ENCODE peak calls at places on chromosomes 2 and 18, in four cellular contexts. I, J, Q and F are unnamed samples.
A peak's percentile ranks its signal among the peaks of the same experiment; 100 is the strongest.

GRCh38 chr2:169131587-169132512 is 62.5 kb downstream of the DHRS9 start:
- DNase-seq in I (peak; percentile 78), J (no peak), Q (no peak), F (no peak)

GRCh38 chr2:100673115-100673514 is 110.3 kb downstream of the PDCL3 start:
- DNase-seq in I (no peak), J (no peak), Q (no peak), F (no peak)

GRCh38 chr2:108423067-108423466 is 25.9 kb upstream of the GCC2 start:
- DNase-seq in I (no peak), J (no peak), Q (no peak), F (no peak)

GRCh38 chr2:199744260-199744659 is 106.7 kb downstream of the FTCDNL1 start:
- DNase-seq in I (no peak), J (no peak), Q (no peak), F (no peak)

GRCh38 chr18:12750076-12750707 is 47.4 kb downstream of the PSMG2 start:
- DNase-seq in I (no peak), J (no peak), Q (no peak), F (no peak)

GRCh38 chr2:1641498-1641897 is 102.8 kb downstream of the PXDN start:
- DNase-seq in I (peak; percentile 33), J (no peak), Q (no peak), F (no peak)

GRCh38 chr2:156918410-156918809 is 339.1 kb upstream of the GALNT5 start:
- DNase-seq in I (peak; percentile 8), J (no peak), Q (no peak), F (no peak)

GRCh38 chr2:45652090-45653050 is 895 bp downstream of the PRKCE start:
- DNase-seq in I (peak; percentile 72), J (peak; percentile 38), Q (peak; percentile 36), F (peak; percentile 24)

GRCh38 chr2:214203744-214204289 is 207.0 kb upstream of the VWC2L start:
- DNase-seq in I (no peak), J (no peak), Q (no peak), F (no peak)

GRCh38 chr2:33322099-33322498 is 154.3 kb upstream of the RASGRP3 start:
- DNase-seq in I (peak; percentile 61), J (no peak), Q (no peak), F (peak; percentile 13)

GRCh38 chr2:55743583-55743982 is 49.9 kb upstream of the PNPT1 start:
- DNase-seq in I (peak; percentile 69), J (no peak), Q (no peak), F (no peak)

GRCh38 chr2:183248866-183249567 is 124.8 kb downstream of the NUP35 start:
- DNase-seq in I (peak; percentile 50), J (no peak), Q (no peak), F (no peak)

GRCh38 chr2:240397924-240398611 is 37.4 kb upstream of the GPC1 start:
- DNase-seq in I (no peak), J (no peak), Q (no peak), F (no peak)

GRCh38 chr2:27494944-27495554 is at the start of gene FNDC4:
- DNase-seq in I (peak; percentile 17), J (peak; percentile 28), Q (no peak), F (no peak)

GRCh38 chr2:217993817-217994459 is 8.9 kb downstream of the TNS1 start:
- DNase-seq in I (peak; percentile 61), J (peak; percentile 78), Q (peak; percentile 61), F (peak; percentile 40)

GRCh38 chr2:12352891-12353290 is 363.8 kb upstream of the TRIB2 start:
- DNase-seq in I (no peak), J (no peak), Q (no peak), F (no peak)

GRCh38 chr2:237315170-237315880 is 98.6 kb downstream of the COL6A3 start:
- DNase-seq in I (peak; percentile 98), J (peak; percentile 88), Q (peak; percentile 71), F (peak; percentile 88)

GRCh38 chr2:3493610-3493997 is 25.7 kb downstream of the ADI1 start:
- DNase-seq in I (peak; percentile 89), J (no peak), Q (no peak), F (no peak)

GRCh38 chr18:74476154-74476553 is 19.0 kb upstream of the DIPK1C start:
- DNase-seq in I (peak; percentile 49), J (peak; percentile 42), Q (no peak), F (no peak)

GRCh38 chr2:91442246-91442905 is 2750.9 kb downstream of the RPIA start:
- DNase-seq in I (no peak), J (peak; percentile 22), Q (no peak), F (no peak)

GRCh38 chr2:96817882-96818281 is 1.8 kb downstream of the CNNM3 start:
- DNase-seq in I (no peak), J (no peak), Q (no peak), F (no peak)

GRCh38 chr2:16493788-16494187 is 171.8 kb downstream of the CYRIA start:
- DNase-seq in I (no peak), J (no peak), Q (no peak), F (no peak)

GRCh38 chr2:3099145-3099859 is 278.3 kb downstream of the EIPR1 start:
- DNase-seq in I (no peak), J (no peak), Q (peak; percentile 21), F (no peak)

GRCh38 chr2:173254659-173255058 is 100.0 kb upstream of the CDCA7 start:
- DNase-seq in I (no peak), J (no peak), Q (no peak), F (no peak)

GRCh38 chr18:54191352-54191751 is 33.1 kb downstream of the MBD2 start:
- DNase-seq in I (no peak), J (no peak), Q (no peak), F (no peak)

GRCh38 chr2:12556762-12557161 is 160.0 kb upstream of the TRIB2 start:
- DNase-seq in I (peak; percentile 68), J (no peak), Q (no peak), F (no peak)

GRCh38 chr2:9703085-9703641 is 72.4 kb upstream of the YWHAQ start:
- DNase-seq in I (peak; percentile 85), J (peak; percentile 27), Q (peak; percentile 42), F (no peak)

GRCh38 chr2:85394256-85394655 is 15.9 kb downstream of the CAPG start:
- DNase-seq in I (no peak), J (no peak), Q (no peak), F (peak; percentile 88)

GRCh38 chr18:60067426-60068210 is 167.8 kb downstream of the PMAIP1 start:
- DNase-seq in I (no peak), J (no peak), Q (no peak), F (no peak)

GRCh38 chr2:47564129-47564528 is 161.2 kb downstream of the MSH2 start:
- DNase-seq in I (no peak), J (no peak), Q (no peak), F (no peak)

GRCh38 chr2:33108483-33109443 is 162.0 kb downstream of the LTBP1 start:
- DNase-seq in I (peak; percentile 56), J (no peak), Q (no peak), F (no peak)

GRCh38 chr2:241858206-241859016 is at the start of gene PDCD1:
- DNase-seq in I (no peak), J (peak; percentile 25), Q (no peak), F (peak; percentile 23)

GRCh38 chr18:10519366-10519765 is 6.5 kb upstream of the NAPG start:
- DNase-seq in I (peak; percentile 43), J (no peak), Q (no peak), F (no peak)

DNA sequence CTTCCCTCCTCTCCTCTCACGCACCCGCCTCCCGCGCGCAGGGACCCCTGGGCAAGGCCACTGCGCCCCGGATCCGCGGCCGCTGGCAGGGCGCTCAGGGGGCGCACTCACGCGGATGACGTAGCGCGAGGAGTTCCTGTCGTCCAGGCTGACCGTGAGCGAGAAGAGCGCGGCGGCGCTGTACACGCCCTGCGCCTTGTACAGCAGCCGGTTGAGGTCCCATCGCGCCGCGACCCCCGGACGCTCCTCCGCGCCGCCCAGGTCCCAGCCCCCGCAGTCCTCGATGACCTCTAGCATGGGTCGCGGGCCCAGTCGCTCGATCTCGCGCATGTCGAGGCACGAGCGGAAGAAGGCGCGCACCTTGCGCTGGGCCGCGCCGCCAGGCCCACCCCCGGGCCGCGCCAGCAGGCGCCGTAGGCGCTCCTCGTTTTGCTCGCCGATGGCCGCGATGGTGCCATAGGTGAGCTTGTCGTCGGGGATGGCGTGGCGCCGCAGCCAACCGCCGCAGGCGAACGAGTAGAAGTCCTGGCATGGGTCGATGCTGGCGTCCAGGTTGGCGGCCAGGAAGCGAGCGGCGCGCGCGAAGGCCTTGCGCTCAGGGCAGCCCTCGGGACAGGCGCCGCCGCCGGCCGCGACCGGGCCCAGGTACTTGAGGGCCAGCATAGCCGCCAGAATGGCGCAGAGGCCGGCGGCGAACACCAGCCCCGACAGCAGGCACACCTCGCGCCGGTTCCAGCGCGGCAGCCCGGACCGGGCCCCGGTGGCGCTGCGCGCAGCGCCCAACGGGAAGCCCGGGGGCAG is 1.7 kb downstream of the ECEL1 start:
- DNase-seq in I (no peak), J (no peak), Q (no peak), F (no peak)
- H3K27me3 ChIP-seq in I (peaks cover 98% of the 10 kb centered on the region), J (peaks cover 73% of the 10 kb centered on the region), Q (peaks cover 15% of the 10 kb centered on the region), F (peaks cover 42% of the 10 kb centered on the region)

GRCh38 chr2:119441376-119442231 is 9.9 kb downstream of the TMEM37 start:
- DNase-seq in I (no peak), J (no peak), Q (no peak), F (no peak)
- H3K27ac ChIP-seq in I (no peak overlapping the region), J (no peak overlapping the region), Q (no peak overlapping the region), F (no peak overlapping the region)

GRCh38 chr2:73532381-73532780 is 109.8 kb downstream of the NAT8 start:
- DNase-seq in I (no peak), J (no peak), Q (no peak), F (no peak)

DNA sequence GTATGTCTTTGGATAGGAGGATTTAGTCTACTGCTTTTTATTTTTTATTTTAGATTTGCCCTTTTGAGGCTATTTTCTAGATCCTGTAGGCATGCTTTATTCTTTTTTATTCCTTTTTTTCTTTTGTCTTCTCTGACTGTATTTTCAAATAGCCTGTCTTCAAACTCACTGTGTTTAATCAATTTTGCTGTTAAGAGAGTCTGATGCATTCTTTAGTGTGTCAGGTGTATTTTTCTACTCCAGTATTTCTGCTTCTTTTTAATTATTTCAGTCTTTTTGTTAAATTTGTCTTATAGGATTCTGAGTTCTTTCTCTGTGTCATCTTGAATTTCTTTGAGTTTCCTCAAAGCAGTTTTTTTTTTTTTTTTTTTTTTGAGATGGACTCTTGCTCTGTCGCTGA is 113.5 kb downstream of the NAT8 start:
- DNase-seq in I (no peak), J (no peak), Q (no peak), F (no peak)
- H3K9me3 ChIP-seq in I (no peaks in the 10 kb centered on the region), J (peaks cover 25% of the 10 kb centered on the region), Q (peaks cover 6% of the 10 kb centered on the region), F (no peaks in the 10 kb centered on the region)

GRCh38 chr2:171629113-171629512 is 58.2 kb upstream of the DYNC1I2 start:
- DNase-seq in I (no peak), J (no peak), Q (no peak), F (no peak)

GRCh38 chr2:171626949-171627348 is 60.3 kb upstream of the DYNC1I2 start:
- DNase-seq in I (no peak), J (no peak), Q (no peak), F (no peak)

GRCh38 chr2:171625013-171625412 is 62.3 kb upstream of the DYNC1I2 start:
- DNase-seq in I (no peak), J (no peak), Q (no peak), F (no peak)

GRCh38 chr2:171630812-171631626 is 56.2 kb upstream of the DYNC1I2 start:
- DNase-seq in I (peak; percentile 72), J (no peak), Q (no peak), F (no peak)

GRCh38 chr2:171627412-171627811 is 59.9 kb upstream of the DYNC1I2 start:
- DNase-seq in I (no peak), J (no peak), Q (no peak), F (no peak)
- H3K27me3 ChIP-seq in I (no peaks in the 10 kb centered on the region), J (peaks cover 5% of the 10 kb centered on the region), Q (no peaks in the 10 kb centered on the region), F (no peaks in the 10 kb centered on the region)